ENCODE peak calls at places on chromosomes 11 and 22, in six cellular contexts. S is body of pancreas, C is HL-60, H is IMR-90, O is pancreas, B is SK-N-SH. U is an unnamed sample. For H3K27me3, the result is how much of the 10 kb centered on the place peaks cover.

GRCh38 chr22:25452116-25452700 is 112.3 kb upstream of the GRK3 start:
- DNase-seq in C (peak), B (no peak), H (peak), S (no peak), O (no peak), U (no peak)

GRCh38 chr11:44138286-44138685 is 42.8 kb downstream of the EXT2 start:
- DNase-seq in C (no peak), O (no peak), H (peak), S (no peak), B (no peak), U (no peak)

GRCh38 chr22:37290737-37291136 is 8.4 kb downstream of the CYTH4 start:
- DNase-seq in S (no peak), C (no peak), B (no peak), O (no peak), H (peak), U (no peak)

GRCh38 chr11:12717851-12718291 is 43.6 kb downstream of the TEAD1 start:
- DNase-seq in S (no peak), H (no peak), C (no peak), O (no peak), B (no peak), U (no peak)

GRCh38 chr11:123063396-123064267 is 1.7 kb upstream of the HSPA8 start:
- DNase-seq in O (no peak), C (peak), H (peak), S (peak), B (no peak), U (peak)

GRCh38 chr11:124920870-124921609 is 2.0 kb downstream of the HEPN1 start:
- DNase-seq in S (peak), C (peak), H (peak), B (peak), O (peak), U (no peak)

GRCh38 chr11:132549571-132549970 is 982.7 kb downstream of the OPCML start:
- DNase-seq in B (no peak), S (no peak), H (no peak), C (no peak), O (no peak), U (no peak)

GRCh38 chr11:123231263-123231662 is 36.2 kb upstream of the CLMP start:
- DNase-seq in C (no peak), O (no peak), B (no peak), S (no peak), H (peak), U (peak)

GRCh38 chr11:93986716-93987115 is 34.4 kb upstream of the HEPHL1 start:
- DNase-seq in S (peak), O (peak), B (no peak), C (no peak), H (peak), U (no peak)

GRCh38 chr11:1514349-1515061 is 27.9 kb upstream of the MOB2 start:
- DNase-seq in C (no peak), O (no peak), H (no peak), S (no peak), B (peak), U (no peak)

GRCh38 chr11:115599125-115599524 is 94.9 kb upstream of the CADM1 start:
- DNase-seq in S (no peak), C (no peak), O (no peak), B (no peak), H (no peak), U (no peak)

GRCh38 chr11:126808851-126809250 is 191.7 kb downstream of the KIRREL3 start:
- DNase-seq in B (no peak), H (peak), C (no peak), S (peak), O (no peak), U (no peak)

GRCh38 chr11:109192864-109193263 is 229.1 kb upstream of the C11orf87 start:
- DNase-seq in B (no peak), H (no peak), C (no peak), S (no peak), O (no peak), U (no peak)

GRCh38 chr22:27129266-27129665 is 471.9 kb downstream of the MIAT start:
- DNase-seq in B (no peak), O (no peak), S (no peak), H (peak), C (peak), U (no peak)

GRCh38 chr22:46501701-46502100 is 35.7 kb downstream of the CELSR1 start:
- DNase-seq in H (peak), C (no peak), S (no peak), B (no peak), O (no peak), U (no peak)

GRCh38 chr11:13107544-13108044 is 98.5 kb downstream of the RASSF10 start:
- DNase-seq in S (no peak), O (no peak), H (no peak), B (no peak), C (no peak), U (no peak)

GRCh38 chr22:36853407-36854099 is 7.3 kb upstream of the NCF4 start:
- DNase-seq in C (peak), S (peak), B (peak), O (peak), H (peak), U (peak)

GRCh38 chr11:83840326-83840725 is 554.2 kb upstream of the CCDC90B start:
- DNase-seq in S (no peak), H (no peak), C (no peak), B (no peak), O (no peak), U (no peak)

GRCh38 chr11:112610996-112611795 is 350.0 kb upstream of the NCAM1 start:
- DNase-seq in O (no peak), C (no peak), B (no peak), S (no peak), H (no peak), U (no peak)

GRCh38 chr22:25062378-25063095 is 110.0 kb downstream of the KIAA1671 start:
- DNase-seq in O (peak), S (no peak), H (no peak), B (peak), C (no peak), U (no peak)

GRCh38 chr22:31102441-31103081 is 4.8 kb downstream of the SELENOM start:
- DNase-seq in H (peak), C (no peak), O (no peak), B (no peak), S (peak), U (peak)

GRCh38 chr11:94149435-94149834 is 20.8 kb downstream of the PANX1 start:
- DNase-seq in B (no peak), H (peak), S (no peak), C (no peak), O (no peak), U (no peak)

GRCh38 chr11:64396079-64396591 is 37.2 kb downstream of the RPS6KA4 start:
- DNase-seq in O (no peak), H (no peak), B (no peak), S (no peak), C (peak), U (no peak)

GRCh38 chr11:14924291-14924690 is 32.3 kb upstream of the CYP2R1 start:
- DNase-seq in S (no peak), C (no peak), O (no peak), B (no peak), H (no peak), U (no peak)

GRCh38 chr11:130439160-130439519 is 9.3 kb upstream of the ADAMTS15 start:
- DNase-seq in C (no peak), B (no peak), H (no peak), O (no peak), S (no peak), U (no peak)

GRCh38 chr11:35330924-35331323 is 88.4 kb downstream of the SLC1A2 start:
- DNase-seq in H (no peak), S (no peak), B (no peak), C (no peak), O (no peak), U (no peak)

GRCh38 chr11:35335226-35335625 is 84.1 kb downstream of the SLC1A2 start:
- DNase-seq in B (no peak), C (no peak), O (no peak), H (no peak), S (no peak), U (no peak)

GRCh38 chr11:35334385-35335090 is 84.8 kb downstream of the SLC1A2 start:
- DNase-seq in S (no peak), C (no peak), B (no peak), H (no peak), O (no peak), U (no peak)

GRCh38 chr11:35330156-35330889 is 89.0 kb downstream of the SLC1A2 start:
- DNase-seq in H (no peak), C (no peak), B (no peak), S (no peak), O (no peak), U (no peak)

GRCh38 chr11:35332524-35332923 is 86.8 kb downstream of the SLC1A2 start:
- DNase-seq in C (no peak), B (no peak), H (no peak), S (no peak), O (no peak), U (no peak)
- H3K4me3 ChIP-seq in C (no peak), B (no peak), H (no peak), S (no peak), O (no peak), U (no peak)

GRCh38 chr11:27723685-27724084 is 23.4 kb upstream of the BDNF start:
- DNase-seq in C (no peak), B (no peak), O (no peak), S (no peak), H (peak), U (no peak)
- TF ChIP-seq CTCF in C (no peak), B (peak), O (no peak), S (no peak), H (peak), U (no peak)

GRCh38 chr22:20435436-20436308 is 2.0 kb downstream of the SCARF2 start:
- DNase-seq in C (no peak), O (peak), S (no peak), B (peak), H (no peak), U (no peak)
- H3K27me3 ChIP-seq in C (half or more), O (under half), S (under half), B (under half), H (under half), U (under half)

DNA sequence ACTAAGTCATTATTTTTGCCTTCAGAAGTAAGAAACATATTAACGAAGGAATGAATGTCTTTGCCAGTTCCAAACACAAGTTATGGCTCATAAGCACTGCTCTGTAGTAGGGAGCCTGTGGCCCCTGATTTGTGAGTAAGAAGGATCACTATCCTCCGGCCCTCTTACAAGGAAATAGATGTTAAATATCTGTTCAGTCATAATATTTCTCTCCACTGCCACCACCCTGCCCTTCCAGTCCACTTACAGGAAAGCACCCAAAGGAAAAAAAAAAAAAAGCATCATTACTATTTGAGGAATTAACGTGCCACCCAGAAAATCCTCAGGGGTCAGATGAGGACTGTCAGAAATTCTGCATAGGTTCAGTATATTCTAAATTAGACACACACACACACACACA is 123.4 kb downstream of the ETS1 start:
- DNase-seq in O (no peak), C (no peak), B (no peak), S (no peak), H (peak), U (no peak)
- H3K4me3 ChIP-seq in O (no peak), C (no peak), B (no peak), S (no peak), H (no peak), U (no peak)

GRCh38 chr11:7353100-7353499 is 101.4 kb downstream of the SYT9 start:
- DNase-seq in B (no peak), O (no peak), S (peak), H (no peak), C (peak), U (peak)
- TF ChIP-seq CTCF in B (no peak), O (no peak), S (peak), H (peak), C (peak), U (peak)

GRCh38 chr11:69041516-69041915 is 7.2 kb upstream of the TPCN2 start:
- DNase-seq in H (peak), O (no peak), B (no peak), C (no peak), S (no peak), U (no peak)
- H3K27me3 ChIP-seq in H (under half), O (under half), B (under half), C (under half), S (under half), U (under half)

DNA sequence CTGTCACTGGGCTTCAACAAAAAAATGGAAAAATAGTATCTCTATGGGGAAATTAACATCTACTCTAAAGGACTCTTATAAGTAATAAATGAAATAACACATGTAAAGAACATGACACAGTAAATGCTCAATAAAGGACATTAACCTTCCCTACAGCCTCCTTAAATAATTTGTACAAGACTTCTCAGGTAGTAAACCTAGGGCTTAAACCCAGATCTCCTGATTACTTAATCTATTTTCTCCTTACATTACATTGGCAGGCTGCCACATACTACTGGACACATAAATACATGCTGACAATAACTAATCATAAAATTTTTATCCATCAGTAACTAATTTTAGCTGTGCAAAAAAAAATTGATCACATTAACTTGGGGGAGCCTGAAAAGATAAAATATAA is 4.9 kb downstream of the AMBRA1 start:
- DNase-seq in H (no peak), S (no peak), O (no peak), C (no peak), B (no peak), U (no peak)
- H3K4me3 ChIP-seq in H (no peak), S (no peak), O (no peak), C (no peak), B (no peak), U (no peak)

GRCh38 chr11:118619444-118620205 is 12.2 kb downstream of the PHLDB1 start:
- DNase-seq in S (no peak), H (peak), O (peak), C (no peak), B (no peak), U (no peak)

GRCh38 chr11:118622376-118623290 is 15.2 kb downstream of the PHLDB1 start:
- DNase-seq in S (no peak), H (peak), C (no peak), O (no peak), B (peak), U (no peak)

GRCh38 chr11:118620529-118621070 is 13.2 kb downstream of the PHLDB1 start:
- DNase-seq in C (no peak), O (peak), H (no peak), B (no peak), S (no peak), U (peak)

GRCh38 chr11:118621898-118622375 is 14.5 kb downstream of the PHLDB1 start:
- DNase-seq in S (no peak), O (no peak), H (no peak), B (no peak), C (no peak), U (no peak)

GRCh38 chr11:118621071-118621815 is 13.8 kb downstream of the PHLDB1 start:
- DNase-seq in B (peak), H (peak), O (peak), S (peak), C (peak), U (peak)
- TF ChIP-seq CTCF in B (no peak), H (no peak), O (no peak), S (no peak), C (no peak), U (no peak)

DNA sequence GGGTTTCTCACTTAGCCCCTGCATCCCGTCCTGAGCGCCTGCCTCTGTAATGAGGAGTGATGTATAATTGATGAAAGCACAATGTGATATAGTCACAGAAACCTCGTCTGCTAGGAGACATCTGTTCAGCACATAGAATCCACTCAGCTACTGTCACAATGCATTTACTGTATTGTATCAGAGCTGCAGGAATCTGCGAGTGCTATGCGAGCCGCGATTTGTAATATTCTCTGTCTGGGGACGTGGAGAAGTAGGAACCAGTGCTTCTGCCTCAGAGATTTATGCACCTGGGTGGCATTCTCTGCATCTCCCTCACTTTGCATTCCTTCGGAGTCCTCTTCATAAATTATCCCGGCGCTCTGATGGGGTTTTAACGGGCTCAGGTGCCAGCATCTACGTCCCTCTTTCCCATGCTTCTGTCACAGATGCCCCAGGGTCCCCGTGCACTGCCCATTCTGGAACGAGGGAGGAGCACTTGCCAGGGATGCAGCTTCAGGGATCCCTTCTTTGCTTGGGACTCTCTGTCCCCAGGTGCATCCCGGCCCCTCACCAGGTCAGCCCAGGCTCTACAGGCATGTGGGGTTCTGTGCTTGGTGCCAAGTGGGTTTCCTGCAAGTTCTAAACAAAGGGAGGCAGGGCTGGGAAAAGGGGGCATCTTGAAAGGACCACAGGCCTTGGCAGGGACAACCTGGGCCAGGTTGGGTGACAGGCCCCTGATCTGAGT is 205.5 kb downstream of the DSCAML1 start:
- DNase-seq in B (peak), S (no peak), H (no peak), O (no peak), C (no peak), U (peak)
- H3K27me3 ChIP-seq in B (under half), S (under half), H (under half), O (under half), C (under half), U (under half)